ENCODE peak calls at places on chromosomes 13 and 19, in six cellular contexts. P is thoracic aorta, B is heart right ventricle, U is H9, G is testis, Q is psoas muscle. J is an unnamed sample.

GRCh38 chr13:50969691-50970090 is 60.1 kb downstream of the RNASEH2B start:
- DNase-seq in P (no peak), B (no peak), U (peak; percentile 77), G (no peak), Q (no peak), J (no peak)

GRCh38 chr19:27955484-27955883 is 1257.5 kb downstream of the UQCRFS1 start:
- DNase-seq in P (no peak), B (no peak), U (no peak), G (peak; percentile 79), Q (no peak), J (no peak)

GRCh38 chr19:29482855-29483640 is 42.7 kb upstream of the VSTM2B start:
- DNase-seq in P (no peak), B (no peak), U (no peak), G (no peak), Q (no peak), J (no peak)

GRCh38 chr13:111855786-111856185 is 211.2 kb upstream of the SOX1 start:
- DNase-seq in P (no peak), B (no peak), U (no peak), G (no peak), Q (no peak), J (no peak)

GRCh38 chr13:77779461-77780272 is 82.2 kb downstream of the SLAIN1 start:
- DNase-seq in P (no peak), B (peak; percentile 59), U (no peak), G (peak; percentile 67), Q (no peak), J (no peak)

GRCh38 chr13:66837246-66837645 is 392.9 kb downstream of the PCDH9 start:
- DNase-seq in P (no peak), B (no peak), U (no peak), G (no peak), Q (no peak), J (no peak)

GRCh38 chr19:17555929-17556813 is 722 bp downstream of the COLGALT1 start:
- DNase-seq in P (no peak), B (peak; percentile 69), U (peak; percentile 76), G (peak; percentile 67), Q (peak; percentile 80), J (peak; percentile 70)

GRCh38 chr19:43624933-43625332 is 5.5 kb upstream of the ZNF428 start:
- DNase-seq in P (no peak), B (peak; percentile 21), U (peak; percentile 96), G (peak; percentile 81), Q (peak; percentile 68), J (peak; percentile 36)

GRCh38 chr19:18646535-18647370 is 9.9 kb downstream of the KLHL26 start:
- DNase-seq in P (no peak), B (no peak), U (no peak), G (no peak), Q (no peak), J (no peak)

GRCh38 chr19:5567360-5567970 is at the start of gene TINCR:
- DNase-seq in P (no peak), B (no peak), U (peak; percentile 71), G (no peak), Q (no peak), J (no peak)

GRCh38 chr19:1026189-1027019 is at the start of gene CNN2:
- DNase-seq in P (no peak), B (peak; percentile 78), U (peak; percentile 87), G (peak; percentile 82), Q (peak; percentile 83), J (peak; percentile 84)

GRCh38 chr19:51025401-51025800 is 1.0 kb downstream of the KLK11 start:
- DNase-seq in P (no peak), B (no peak), U (no peak), G (no peak), Q (peak; percentile 34), J (no peak)

DNA sequence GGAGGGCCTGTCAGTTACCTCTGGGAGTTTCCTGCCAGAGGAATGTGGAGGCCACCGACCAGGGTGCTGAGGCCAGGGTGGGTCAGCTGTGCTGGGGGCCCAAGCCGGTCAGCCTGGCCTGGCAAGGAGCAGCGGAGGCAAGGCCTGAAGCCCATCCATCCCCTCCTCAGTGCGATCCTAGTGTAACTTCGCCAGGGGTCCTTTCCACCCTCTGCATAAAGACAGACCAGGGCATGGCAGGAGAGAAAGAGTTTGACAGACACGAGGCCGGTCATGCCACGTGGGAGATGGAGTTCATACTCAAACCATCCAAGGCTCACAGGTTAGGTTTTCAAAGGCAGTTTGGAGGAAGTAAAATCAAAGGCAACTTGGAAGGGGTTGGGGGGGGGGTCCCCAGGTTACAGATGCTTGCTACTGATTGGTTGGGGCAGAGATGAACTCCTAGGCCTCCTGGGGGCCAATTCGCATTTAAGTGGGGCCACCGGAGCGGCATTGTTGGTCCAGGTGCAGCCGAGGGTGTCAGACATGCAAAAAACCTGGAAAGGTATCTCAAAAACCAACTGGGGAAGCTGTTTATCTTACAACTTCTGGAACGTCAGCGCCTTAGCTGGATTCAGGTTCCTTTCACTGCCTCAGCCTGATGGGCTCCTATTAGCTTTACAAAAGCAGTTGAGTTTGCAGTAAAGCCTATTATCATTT is 36.8 kb upstream of the DPRX start:
- DNase-seq in P (no peak), B (no peak), U (peak; percentile 98), G (no peak), Q (no peak), J (no peak)
- H3K27ac ChIP-seq in P (no peak overlapping the region), B (no peak overlapping the region), U (peak overlapping the region; percentile 93), G (no peak overlapping the region), Q (no peak overlapping the region), J (no peak overlapping the region)

GRCh38 chr13:40665061-40665753 is 1.2 kb downstream of the FOXO1 start:
- DNase-seq in P (no peak), B (peak; percentile 39), U (no peak), G (peak; percentile 38), Q (peak; percentile 68), J (peak; percentile 54)
- H3K4me1 ChIP-seq in P (peaks cover 37% of the 10 kb centered on the region), B (peaks cover 47% of the 10 kb centered on the region), U (peaks cover 6% of the 10 kb centered on the region), G (peaks cover 38% of the 10 kb centered on the region), Q (peaks cover 40% of the 10 kb centered on the region), J (peaks cover 81% of the 10 kb centered on the region)

GRCh38 chr13:36059366-36059765 is 71.8 kb downstream of the DCLK1 start:
- DNase-seq in P (no peak), B (no peak), U (no peak), G (no peak), Q (peak; percentile 52), J (no peak)

GRCh38 chr13:36057041-36057440 is 74.1 kb downstream of the DCLK1 start:
- DNase-seq in P (no peak), B (no peak), U (no peak), G (no peak), Q (no peak), J (no peak)

GRCh38 chr13:36051082-36051481 is 80.1 kb downstream of the DCLK1 start:
- DNase-seq in P (no peak), B (no peak), U (no peak), G (no peak), Q (no peak), J (no peak)

GRCh38 chr13:36054041-36054440 is 77.1 kb downstream of the DCLK1 start:
- DNase-seq in P (no peak), B (no peak), U (no peak), G (no peak), Q (no peak), J (no peak)
- TF ChIP-seq CTCF in P (no peak), B (no peak), U (no peak), G (no peak), Q (no peak), J (no peak)

DNA sequence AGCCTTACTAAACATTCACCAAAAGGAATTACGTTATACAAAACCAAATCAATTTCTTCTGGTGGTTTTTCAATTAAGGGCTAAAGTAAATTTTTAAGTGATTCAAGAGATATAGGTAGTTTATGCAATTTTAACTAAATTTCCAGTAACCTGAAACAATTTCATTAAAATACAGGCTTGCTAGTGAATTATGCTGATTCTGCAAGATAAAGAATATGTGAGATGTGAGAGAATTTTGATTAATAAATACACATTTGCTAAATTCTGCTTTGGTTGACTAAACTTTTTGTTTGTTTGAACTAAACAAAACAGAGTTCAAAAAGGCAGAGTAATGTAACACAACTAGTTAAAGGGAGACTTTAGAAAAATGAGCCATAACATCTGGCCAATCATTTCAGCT is 27.1 kb downstream of the FGF14 start:
- DNase-seq in P (no peak), B (no peak), U (no peak), G (no peak), Q (no peak), J (no peak)
- H3K27ac ChIP-seq in P (no peak overlapping the region), B (no peak overlapping the region), U (no peak overlapping the region), G (no peak overlapping the region), Q (no peak overlapping the region), J (no peak overlapping the region)

DNA sequence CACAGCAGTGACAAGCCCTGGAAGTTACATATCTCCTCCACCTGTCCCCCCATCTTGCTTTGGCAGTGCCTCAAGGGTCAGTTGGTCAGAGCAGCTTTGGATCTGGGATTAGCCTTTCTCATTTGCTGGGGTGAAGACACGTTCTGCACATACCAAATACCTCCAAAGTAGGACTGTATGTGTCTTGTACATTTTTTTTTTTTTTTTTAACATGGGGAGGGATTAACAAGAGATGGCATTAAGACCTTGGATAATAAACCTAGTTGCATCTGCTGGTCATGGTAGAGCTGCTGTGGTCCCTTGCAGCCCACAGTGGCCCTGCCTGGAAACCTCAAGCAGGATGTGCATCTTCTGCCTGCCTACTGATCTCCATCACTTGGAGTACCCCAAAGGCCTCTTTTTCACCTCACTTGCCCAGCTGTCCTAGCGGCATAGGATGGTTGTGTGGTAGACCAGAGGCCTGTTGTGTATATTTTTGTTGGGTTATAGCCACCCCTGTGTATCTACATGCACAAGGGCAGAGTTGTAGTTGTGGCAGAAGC is 2.5 kb downstream of the RPS19 start:
- DNase-seq in P (no peak), B (no peak), U (no peak), G (no peak), Q (peak; percentile 16), J (no peak)
- H3K4me1 ChIP-seq in P (peaks cover 30% of the 10 kb centered on the region), B (peaks cover 60% of the 10 kb centered on the region), U (no peaks in the 10 kb centered on the region), G (peaks cover 20% of the 10 kb centered on the region), Q (peaks cover 22% of the 10 kb centered on the region), J (peaks cover 65% of the 10 kb centered on the region)